ENCODE peak calls at places on chromosomes 5 and 9, in ten cellular contexts. One of them, this sample, is unnamed.

GRCh38 chr5:96614110-96614691 is 48.0 kb upstream of the CAST start:
- DNase-seq in stimulated activated CD8-positive, alpha-beta memory T cell treated with anti-CD3 and anti-CD28 coated beads, Interleukin-15, amount 100 ng/mL, for 1 hour: peak
- DNase-seq in SK-N-SH: peak
- DNase-seq in HuH-7.5: peak
- DNase-seq in head of caudate nucleus: peak
- DNase-seq in HT1080: peak
- DNase-seq in tibial artery: no peak
- DNase-seq in effector memory CD8-positive, alpha-beta T cell: peak
- DNase-seq in GM10248: peak
- DNase-seq in ovary: peak
- DNase-seq in this sample: peak

GRCh38 chr5:135881244-135881643 is 14.4 kb downstream of the IL9 start:
- DNase-seq in HuH-7.5: no peak
- DNase-seq in GM10248: no peak
- DNase-seq in ovary: no peak
- DNase-seq in head of caudate nucleus: peak
- DNase-seq in tibial artery: no peak
- DNase-seq in effector memory CD8-positive, alpha-beta T cell: no peak
- DNase-seq in HT1080: no peak
- DNase-seq in SK-N-SH: no peak
- DNase-seq in stimulated activated CD8-positive, alpha-beta memory T cell treated with anti-CD3 and anti-CD28 coated beads, Interleukin-15, amount 100 ng/mL, for 1 hour: no peak
- DNase-seq in this sample: no peak

GRCh38 chr9:135253305-135254004 is 166.0 kb downstream of the OLFM1 start:
- DNase-seq in ovary: no peak
- DNase-seq in effector memory CD8-positive, alpha-beta T cell: no peak
- DNase-seq in HuH-7.5: no peak
- DNase-seq in stimulated activated CD8-positive, alpha-beta memory T cell treated with anti-CD3 and anti-CD28 coated beads, Interleukin-15, amount 100 ng/mL, for 1 hour: no peak
- DNase-seq in HT1080: no peak
- DNase-seq in tibial artery: no peak
- DNase-seq in head of caudate nucleus: no peak
- DNase-seq in GM10248: no peak
- DNase-seq in SK-N-SH: no peak
- DNase-seq in this sample: no peak

GRCh38 chr5:142246263-142246662 is 78.6 kb downstream of the SPRY4 start:
- DNase-seq in HT1080: peak
- DNase-seq in tibial artery: peak
- DNase-seq in ovary: no peak
- DNase-seq in head of caudate nucleus: no peak
- DNase-seq in effector memory CD8-positive, alpha-beta T cell: no peak
- DNase-seq in stimulated activated CD8-positive, alpha-beta memory T cell treated with anti-CD3 and anti-CD28 coated beads, Interleukin-15, amount 100 ng/mL, for 1 hour: no peak
- DNase-seq in SK-N-SH: no peak
- DNase-seq in GM10248: no peak
- DNase-seq in HuH-7.5: no peak
- DNase-seq in this sample: no peak

GRCh38 chr5:71932649-71933338 is 174.5 kb upstream of the MAP1B start:
- DNase-seq in GM10248: no peak
- DNase-seq in head of caudate nucleus: peak
- DNase-seq in ovary: peak
- DNase-seq in HuH-7.5: peak
- DNase-seq in tibial artery: peak
- DNase-seq in effector memory CD8-positive, alpha-beta T cell: no peak
- DNase-seq in HT1080: peak
- DNase-seq in SK-N-SH: no peak
- DNase-seq in stimulated activated CD8-positive, alpha-beta memory T cell treated with anti-CD3 and anti-CD28 coated beads, Interleukin-15, amount 100 ng/mL, for 1 hour: no peak
- DNase-seq in this sample: no peak

GRCh38 chr9:21559402-21560280 is 77.5 kb upstream of the IFNE start:
- DNase-seq in ovary: peak
- DNase-seq in GM10248: peak
- DNase-seq in tibial artery: no peak
- DNase-seq in stimulated activated CD8-positive, alpha-beta memory T cell treated with anti-CD3 and anti-CD28 coated beads, Interleukin-15, amount 100 ng/mL, for 1 hour: no peak
- DNase-seq in HuH-7.5: peak
- DNase-seq in HT1080: peak
- DNase-seq in head of caudate nucleus: no peak
- DNase-seq in effector memory CD8-positive, alpha-beta T cell: peak
- DNase-seq in SK-N-SH: peak
- DNase-seq in this sample: no peak

GRCh38 chr5:135190345-135191083 is 156.5 kb upstream of the PITX1 start:
- DNase-seq in stimulated activated CD8-positive, alpha-beta memory T cell treated with anti-CD3 and anti-CD28 coated beads, Interleukin-15, amount 100 ng/mL, for 1 hour: no peak
- DNase-seq in SK-N-SH: no peak
- DNase-seq in ovary: no peak
- DNase-seq in HT1080: no peak
- DNase-seq in GM10248: no peak
- DNase-seq in effector memory CD8-positive, alpha-beta T cell: no peak
- DNase-seq in head of caudate nucleus: no peak
- DNase-seq in HuH-7.5: no peak
- DNase-seq in tibial artery: no peak
- DNase-seq in this sample: no peak

GRCh38 chr5:78983601-78984000 is 1.5 kb downstream of the ARSB start:
- DNase-seq in ovary: no peak
- DNase-seq in GM10248: peak
- DNase-seq in SK-N-SH: peak
- DNase-seq in HuH-7.5: no peak
- DNase-seq in stimulated activated CD8-positive, alpha-beta memory T cell treated with anti-CD3 and anti-CD28 coated beads, Interleukin-15, amount 100 ng/mL, for 1 hour: no peak
- DNase-seq in HT1080: no peak
- DNase-seq in tibial artery: no peak
- DNase-seq in head of caudate nucleus: no peak
- DNase-seq in effector memory CD8-positive, alpha-beta T cell: no peak
- DNase-seq in this sample: peak

GRCh38 chr9:123645762-123646161 is 284.2 kb downstream of the DENND1A start:
- DNase-seq in head of caudate nucleus: no peak
- DNase-seq in HT1080: no peak
- DNase-seq in tibial artery: no peak
- DNase-seq in ovary: no peak
- DNase-seq in effector memory CD8-positive, alpha-beta T cell: no peak
- DNase-seq in HuH-7.5: no peak
- DNase-seq in SK-N-SH: no peak
- DNase-seq in GM10248: no peak
- DNase-seq in stimulated activated CD8-positive, alpha-beta memory T cell treated with anti-CD3 and anti-CD28 coated beads, Interleukin-15, amount 100 ng/mL, for 1 hour: no peak
- DNase-seq in this sample: no peak

GRCh38 chr9:134055981-134056461 is 11.8 kb downstream of the BRD3 start:
- DNase-seq in SK-N-SH: peak
- DNase-seq in stimulated activated CD8-positive, alpha-beta memory T cell treated with anti-CD3 and anti-CD28 coated beads, Interleukin-15, amount 100 ng/mL, for 1 hour: no peak
- DNase-seq in ovary: peak
- DNase-seq in HT1080: peak
- DNase-seq in head of caudate nucleus: peak
- DNase-seq in effector memory CD8-positive, alpha-beta T cell: no peak
- DNase-seq in tibial artery: peak
- DNase-seq in HuH-7.5: no peak
- DNase-seq in GM10248: no peak
- DNase-seq in this sample: no peak

GRCh38 chr9:137398561-137399468 is 24.1 kb downstream of the EXD3 start:
- DNase-seq in stimulated activated CD8-positive, alpha-beta memory T cell treated with anti-CD3 and anti-CD28 coated beads, Interleukin-15, amount 100 ng/mL, for 1 hour: no peak
- DNase-seq in HuH-7.5: no peak
- DNase-seq in effector memory CD8-positive, alpha-beta T cell: no peak
- DNase-seq in SK-N-SH: no peak
- DNase-seq in HT1080: no peak
- DNase-seq in tibial artery: no peak
- DNase-seq in head of caudate nucleus: no peak
- DNase-seq in ovary: no peak
- DNase-seq in GM10248: no peak
- DNase-seq in this sample: no peak

GRCh38 chr9:91411096-91411771 is 12.4 kb downstream of the NFIL3 start:
- DNase-seq in effector memory CD8-positive, alpha-beta T cell: no peak
- DNase-seq in stimulated activated CD8-positive, alpha-beta memory T cell treated with anti-CD3 and anti-CD28 coated beads, Interleukin-15, amount 100 ng/mL, for 1 hour: no peak
- DNase-seq in head of caudate nucleus: no peak
- DNase-seq in ovary: no peak
- DNase-seq in GM10248: no peak
- DNase-seq in SK-N-SH: no peak
- DNase-seq in HT1080: no peak
- DNase-seq in tibial artery: no peak
- DNase-seq in HuH-7.5: no peak
- DNase-seq in this sample: no peak

GRCh38 chr9:32378993-32379729 is 5.3 kb upstream of the ACO1 start:
- DNase-seq in head of caudate nucleus: peak
- DNase-seq in tibial artery: no peak
- DNase-seq in stimulated activated CD8-positive, alpha-beta memory T cell treated with anti-CD3 and anti-CD28 coated beads, Interleukin-15, amount 100 ng/mL, for 1 hour: peak
- DNase-seq in GM10248: peak
- DNase-seq in SK-N-SH: peak
- DNase-seq in HT1080: peak
- DNase-seq in ovary: peak
- DNase-seq in effector memory CD8-positive, alpha-beta T cell: peak
- DNase-seq in HuH-7.5: peak
- DNase-seq in this sample: peak

GRCh38 chr5:161786686-161787085 is 61.2 kb upstream of the GABRA1 start:
- DNase-seq in GM10248: no peak
- DNase-seq in HT1080: no peak
- DNase-seq in stimulated activated CD8-positive, alpha-beta memory T cell treated with anti-CD3 and anti-CD28 coated beads, Interleukin-15, amount 100 ng/mL, for 1 hour: no peak
- DNase-seq in SK-N-SH: no peak
- DNase-seq in HuH-7.5: no peak
- DNase-seq in tibial artery: no peak
- DNase-seq in effector memory CD8-positive, alpha-beta T cell: no peak
- DNase-seq in head of caudate nucleus: no peak
- DNase-seq in ovary: no peak
- DNase-seq in this sample: no peak

GRCh38 chr9:12640866-12641636 is 52.1 kb upstream of the TYRP1 start:
- DNase-seq in HuH-7.5: no peak
- DNase-seq in HT1080: peak
- DNase-seq in SK-N-SH: no peak
- DNase-seq in effector memory CD8-positive, alpha-beta T cell: no peak
- DNase-seq in tibial artery: no peak
- DNase-seq in head of caudate nucleus: no peak
- DNase-seq in GM10248: no peak
- DNase-seq in stimulated activated CD8-positive, alpha-beta memory T cell treated with anti-CD3 and anti-CD28 coated beads, Interleukin-15, amount 100 ng/mL, for 1 hour: no peak
- DNase-seq in ovary: no peak
- DNase-seq in this sample: no peak

GRCh38 chr5:157182143-157182757 is 1.6 kb downstream of the ITK start:
- DNase-seq in ovary: no peak
- DNase-seq in effector memory CD8-positive, alpha-beta T cell: no peak
- DNase-seq in GM10248: no peak
- DNase-seq in head of caudate nucleus: no peak
- DNase-seq in tibial artery: no peak
- DNase-seq in SK-N-SH: no peak
- DNase-seq in HuH-7.5: no peak
- DNase-seq in stimulated activated CD8-positive, alpha-beta memory T cell treated with anti-CD3 and anti-CD28 coated beads, Interleukin-15, amount 100 ng/mL, for 1 hour: no peak
- DNase-seq in HT1080: no peak
- DNase-seq in this sample: no peak

GRCh38 chr9:14314929-14315753 is 1.2 kb upstream of the NFIB start:
- DNase-seq in ovary: peak
- DNase-seq in head of caudate nucleus: peak
- DNase-seq in stimulated activated CD8-positive, alpha-beta memory T cell treated with anti-CD3 and anti-CD28 coated beads, Interleukin-15, amount 100 ng/mL, for 1 hour: no peak
- DNase-seq in HuH-7.5: peak
- DNase-seq in tibial artery: peak
- DNase-seq in HT1080: peak
- DNase-seq in SK-N-SH: peak
- DNase-seq in effector memory CD8-positive, alpha-beta T cell: no peak
- DNase-seq in GM10248: peak
- DNase-seq in this sample: peak

GRCh38 chr5:75463726-75464125 is 47.7 kb downstream of the CERT1 start:
- DNase-seq in tibial artery: no peak
- DNase-seq in head of caudate nucleus: no peak
- DNase-seq in effector memory CD8-positive, alpha-beta T cell: no peak
- DNase-seq in SK-N-SH: no peak
- DNase-seq in GM10248: no peak
- DNase-seq in HT1080: peak
- DNase-seq in HuH-7.5: no peak
- DNase-seq in stimulated activated CD8-positive, alpha-beta memory T cell treated with anti-CD3 and anti-CD28 coated beads, Interleukin-15, amount 100 ng/mL, for 1 hour: no peak
- DNase-seq in ovary: no peak
- DNase-seq in this sample: no peak

GRCh38 chr5:73152411-73153388 is 20.3 kb upstream of the TMEM174 start:
- DNase-seq in stimulated activated CD8-positive, alpha-beta memory T cell treated with anti-CD3 and anti-CD28 coated beads, Interleukin-15, amount 100 ng/mL, for 1 hour: no peak
- DNase-seq in SK-N-SH: no peak
- DNase-seq in GM10248: no peak
- DNase-seq in head of caudate nucleus: no peak
- DNase-seq in HT1080: no peak
- DNase-seq in ovary: no peak
- DNase-seq in HuH-7.5: no peak
- DNase-seq in tibial artery: no peak
- DNase-seq in effector memory CD8-positive, alpha-beta T cell: no peak
- DNase-seq in this sample: no peak

GRCh38 chr9:133290751-133291302 is 15.8 kb upstream of the ABO start:
- DNase-seq in HT1080: no peak
- DNase-seq in ovary: no peak
- DNase-seq in effector memory CD8-positive, alpha-beta T cell: no peak
- DNase-seq in HuH-7.5: no peak
- DNase-seq in head of caudate nucleus: no peak
- DNase-seq in SK-N-SH: no peak
- DNase-seq in stimulated activated CD8-positive, alpha-beta memory T cell treated with anti-CD3 and anti-CD28 coated beads, Interleukin-15, amount 100 ng/mL, for 1 hour: no peak
- DNase-seq in GM10248: no peak
- DNase-seq in tibial artery: no peak
- DNase-seq in this sample: no peak

GRCh38 chr5:113804264-113804663 is 290.8 kb downstream of the YTHDC2 start:
- DNase-seq in SK-N-SH: no peak
- DNase-seq in ovary: no peak
- DNase-seq in HT1080: peak
- DNase-seq in tibial artery: no peak
- DNase-seq in HuH-7.5: no peak
- DNase-seq in head of caudate nucleus: no peak
- DNase-seq in stimulated activated CD8-positive, alpha-beta memory T cell treated with anti-CD3 and anti-CD28 coated beads, Interleukin-15, amount 100 ng/mL, for 1 hour: no peak
- DNase-seq in effector memory CD8-positive, alpha-beta T cell: no peak
- DNase-seq in GM10248: no peak
- DNase-seq in this sample: no peak

GRCh38 chr5:123807177-123807900 is 295.4 kb downstream of the CSNK1G3 start:
- DNase-seq in head of caudate nucleus: no peak
- DNase-seq in stimulated activated CD8-positive, alpha-beta memory T cell treated with anti-CD3 and anti-CD28 coated beads, Interleukin-15, amount 100 ng/mL, for 1 hour: no peak
- DNase-seq in effector memory CD8-positive, alpha-beta T cell: no peak
- DNase-seq in ovary: no peak
- DNase-seq in GM10248: no peak
- DNase-seq in HT1080: no peak
- DNase-seq in HuH-7.5: no peak
- DNase-seq in SK-N-SH: no peak
- DNase-seq in tibial artery: no peak
- DNase-seq in this sample: no peak

GRCh38 chr5:66807743-66808142 is 211.6 kb downstream of the MAST4 start:
- DNase-seq in HuH-7.5: no peak
- DNase-seq in stimulated activated CD8-positive, alpha-beta memory T cell treated with anti-CD3 and anti-CD28 coated beads, Interleukin-15, amount 100 ng/mL, for 1 hour: no peak
- DNase-seq in GM10248: no peak
- DNase-seq in effector memory CD8-positive, alpha-beta T cell: no peak
- DNase-seq in head of caudate nucleus: peak
- DNase-seq in SK-N-SH: peak
- DNase-seq in HT1080: peak
- DNase-seq in ovary: no peak
- DNase-seq in tibial artery: no peak
- DNase-seq in this sample: no peak

GRCh38 chr5:160938532-160938931 is 86.5 kb upstream of the ATP10B start:
- DNase-seq in GM10248: no peak
- DNase-seq in HT1080: peak
- DNase-seq in tibial artery: no peak
- DNase-seq in HuH-7.5: no peak
- DNase-seq in stimulated activated CD8-positive, alpha-beta memory T cell treated with anti-CD3 and anti-CD28 coated beads, Interleukin-15, amount 100 ng/mL, for 1 hour: no peak
- DNase-seq in head of caudate nucleus: peak
- DNase-seq in effector memory CD8-positive, alpha-beta T cell: no peak
- DNase-seq in ovary: no peak
- DNase-seq in SK-N-SH: no peak
- DNase-seq in this sample: no peak

GRCh38 chr9:22682536-22683392 is 236.1 kb downstream of the DMRTA1 start:
- DNase-seq in tibial artery: no peak
- DNase-seq in HT1080: peak
- DNase-seq in GM10248: no peak
- DNase-seq in SK-N-SH: no peak
- DNase-seq in effector memory CD8-positive, alpha-beta T cell: no peak
- DNase-seq in ovary: no peak
- DNase-seq in stimulated activated CD8-positive, alpha-beta memory T cell treated with anti-CD3 and anti-CD28 coated beads, Interleukin-15, amount 100 ng/mL, for 1 hour: no peak
- DNase-seq in HuH-7.5: no peak
- DNase-seq in head of caudate nucleus: peak
- DNase-seq in this sample: no peak

GRCh38 chr5:37090123-37090726 is 159.0 kb downstream of the CPLANE1 start:
- DNase-seq in effector memory CD8-positive, alpha-beta T cell: no peak
- DNase-seq in HT1080: no peak
- DNase-seq in SK-N-SH: no peak
- DNase-seq in head of caudate nucleus: no peak
- DNase-seq in GM10248: no peak
- DNase-seq in HuH-7.5: no peak
- DNase-seq in ovary: no peak
- DNase-seq in stimulated activated CD8-positive, alpha-beta memory T cell treated with anti-CD3 and anti-CD28 coated beads, Interleukin-15, amount 100 ng/mL, for 1 hour: no peak
- DNase-seq in tibial artery: no peak
- DNase-seq in this sample: no peak

GRCh38 chr5:15014809-15015208 is 143.2 kb upstream of the ANKH start:
- DNase-seq in tibial artery: no peak
- DNase-seq in SK-N-SH: no peak
- DNase-seq in effector memory CD8-positive, alpha-beta T cell: no peak
- DNase-seq in stimulated activated CD8-positive, alpha-beta memory T cell treated with anti-CD3 and anti-CD28 coated beads, Interleukin-15, amount 100 ng/mL, for 1 hour: no peak
- DNase-seq in ovary: no peak
- DNase-seq in HT1080: no peak
- DNase-seq in GM10248: no peak
- DNase-seq in head of caudate nucleus: no peak
- DNase-seq in HuH-7.5: peak
- DNase-seq in this sample: no peak

GRCh38 chr9:35553670-35554543 is 51.2 kb upstream of the TESK1 start:
- DNase-seq in head of caudate nucleus: peak
- DNase-seq in GM10248: peak
- DNase-seq in HT1080: peak
- DNase-seq in tibial artery: peak
- DNase-seq in SK-N-SH: peak
- DNase-seq in stimulated activated CD8-positive, alpha-beta memory T cell treated with anti-CD3 and anti-CD28 coated beads, Interleukin-15, amount 100 ng/mL, for 1 hour: no peak
- DNase-seq in ovary: peak
- DNase-seq in HuH-7.5: peak
- DNase-seq in effector memory CD8-positive, alpha-beta T cell: peak
- DNase-seq in this sample: peak